ENCODE peak calls at places on chromosomes 7 and 10, in nine cellular contexts. D is amniotic stem cell; A is kidney glomerular epithelial cell; R is NAMALWA; S is GM12892; H is NCI-H2029; W is WTC11; M is activated gamma-delta T cell treated with Interleukin-2 at 50 U/mL for 16 hours; Q is activated T-helper 2 cell treated with anti-CD3 and anti-CD28 coated beads, Interferon-gamma antibody, Interleukin-2, Interleukin-4, amounts not matched to agents 10 μg/mL and 5 μg/mL and 100 μg/mL, durations not matched to agents 14 hours and 24 hours and 36 hours. Y is an unnamed sample.

GRCh38 chr7:77444123-77444522 is 28.0 kb upstream of the GSAP start:
- DNase-seq in M (no peak), D (no peak), W (no peak), A (no peak), H (no peak), R (no peak), S (no peak), Q (no peak), Y (no peak)

GRCh38 chr7:17640730-17641377 is 299.4 kb downstream of the SNX13 start:
- DNase-seq in D (no peak), Q (no peak), H (peak; percentile 1), R (peak; percentile 71), S (no peak), A (no peak), W (peak; percentile 33), M (no peak), Y (no peak)

GRCh38 chr10:68208424-68209042 is 23.4 kb downstream of the ATOH7 start:
- DNase-seq in A (peak; percentile 87), H (no peak), W (peak; percentile 82), S (no peak), M (no peak), D (no peak), R (peak; percentile 53), Q (no peak), Y (peak; percentile 20)

GRCh38 chr10:71667374-71667750 is 52.2 kb downstream of the C10orf105 start:
- DNase-seq in R (peak; percentile 22), H (no peak), M (no peak), S (no peak), W (no peak), A (no peak), Q (no peak), D (no peak), Y (peak; percentile 25)

GRCh38 chr7:26440993-26441636 is 149.5 kb downstream of the SNX10 start:
- DNase-seq in W (no peak), D (no peak), R (no peak), S (no peak), H (no peak), Q (no peak), A (no peak), M (no peak), Y (no peak)

GRCh38 chr7:30594055-30594539 is 581 bp upstream of the GARS1 start:
- DNase-seq in S (peak; percentile 34), H (peak; percentile 8), W (peak; percentile 53), Q (peak; percentile 31), A (peak; percentile 87), M (peak; percentile 25), R (peak; percentile 72), D (no peak), Y (peak; percentile 23)

GRCh38 chr10:97779492-97779891 is 7.7 kb upstream of the SFRP5 start:
- DNase-seq in Q (no peak), A (no peak), M (no peak), W (no peak), D (no peak), R (no peak), S (no peak), H (no peak), Y (no peak)

GRCh38 chr7:150976529-150977381 is 1.4 kb downstream of the KCNH2 start:
- DNase-seq in M (no peak), Q (no peak), S (no peak), W (peak; percentile 57), A (no peak), R (no peak), H (peak; percentile 88), D (no peak), Y (no peak)

GRCh38 chr7:131540491-131541162 is 15.8 kb downstream of the PODXL start:
- DNase-seq in D (no peak), A (no peak), M (no peak), S (no peak), Q (no peak), R (no peak), H (peak; percentile 25), W (no peak), Y (no peak)

GRCh38 chr10:14173391-14173705 is 157.4 kb downstream of the FRMD4A start:
- DNase-seq in A (no peak), W (no peak), Q (no peak), S (no peak), R (no peak), D (no peak), M (no peak), H (no peak), Y (no peak)

GRCh38 chr7:124671976-124672375 is 93.6 kb downstream of the GPR37 start:
- DNase-seq in W (no peak), H (no peak), D (no peak), S (no peak), Q (no peak), R (no peak), A (no peak), M (no peak), Y (no peak)

GRCh38 chr10:113487154-113487553 is 65.7 kb upstream of the HABP2 start:
- DNase-seq in M (no peak), H (no peak), Q (no peak), A (no peak), S (no peak), R (no peak), W (no peak), D (no peak), Y (no peak)

Y was measured in GM12878.